ENCODE peak calls at places on chromosome 4, in six cellular contexts. B is Calu3, Y is brain microvascular endothelial cell, P is adrenal gland, V is EL, O is NCI-H1092. I is an unnamed sample.

GRCh38 chr4:123102897-123103489 is 180.6 kb upstream of the NUDT6 start:
- DNase-seq in B (no peak), Y (peak), P (no peak), V (peak), O (no peak), I (no peak)

GRCh38 chr4:113750315-113750714 is 11.2 kb downstream of the CAMK2D start:
- DNase-seq in B (no peak), Y (no peak), P (no peak), V (no peak), O (no peak), I (no peak)

GRCh38 chr4:74109116-74109791 is 10.3 kb upstream of the CXCL2 start:
- DNase-seq in B (peak), Y (peak), P (peak), V (peak), O (no peak), I (peak)

GRCh38 chr4:124713213-124713592 is 671 bp upstream of the ANKRD50 start:
- DNase-seq in B (peak), Y (peak), P (peak), V (peak), O (peak), I (peak)

GRCh38 chr4:128819082-128819742 is 9.7 kb downstream of the JADE1 start:
- DNase-seq in B (no peak), Y (no peak), P (no peak), V (peak), O (no peak), I (no peak)

GRCh38 chr4:4387531-4388311 is 819 bp downstream of the NSG1 start:
- DNase-seq in B (no peak), Y (no peak), P (no peak), V (no peak), O (peak), I (no peak)

GRCh38 chr4:135240796-135241195 is 1039.2 kb upstream of the PABPC4L start:
- DNase-seq in B (no peak), Y (no peak), P (no peak), V (no peak), O (no peak), I (no peak)

GRCh38 chr4:77349796-77350195 is 192.8 kb downstream of the CCNG2 start:
- DNase-seq in B (no peak), Y (no peak), P (no peak), V (peak), O (no peak), I (no peak)

GRCh38 chr4:14177987-14178386 is 550.5 kb upstream of the BOD1L1 start:
- DNase-seq in B (no peak), Y (no peak), P (no peak), V (no peak), O (no peak), I (no peak)

GRCh38 chr4:83013931-83014330 is 3.3 kb upstream of the LIN54 start:
- DNase-seq in B (no peak), Y (no peak), P (no peak), V (no peak), O (no peak), I (no peak)

GRCh38 chr4:139844057-139844456 is 178.4 kb downstream of the MGST2 start:
- DNase-seq in B (no peak), Y (no peak), P (no peak), V (peak), O (no peak), I (no peak)

GRCh38 chr4:73452953-73453700 is 17.1 kb downstream of the AFP start:
- DNase-seq in B (no peak), Y (no peak), P (no peak), V (no peak), O (no peak), I (peak)

GRCh38 chr4:85086721-85087120 is 120.2 kb upstream of the WDFY3 start:
- DNase-seq in B (no peak), Y (no peak), P (no peak), V (no peak), O (no peak), I (no peak)

GRCh38 chr4:119300388-119301131 is 21.4 kb downstream of the FABP2 start:
- DNase-seq in B (peak), Y (peak), P (peak), V (peak), O (no peak), I (peak)

I was measured in colonic mucosa.